ENCODE peak calls at places on chromosomes 13 and 19, in five cellular contexts. One of them, this sample, is unnamed.

GRCh38 chr19:19113040-19113541 is 25.2 kb downstream of the TMEM161A start:
- DNase-seq in activated naive CD8-positive, alpha-beta T cell treated with anti-CD3 and anti-CD28 coated beads for 36 hours: no peak
- DNase-seq in activated CD8-positive, alpha-beta memory T cell treated with anti-CD3 and anti-CD28 coated beads for 4 hours: no peak
- DNase-seq in tibial artery: no peak
- DNase-seq in stimulated activated CD8-positive, alpha-beta memory T cell treated with anti-CD3 and anti-CD28 coated beads, Interleukin-2, amount 100 ng/mL, for 1 hour: no peak
- DNase-seq in this sample: peak; percentile 34

GRCh38 chr13:76329004-76329403 is 557.2 kb downstream of the KCTD12 start:
- DNase-seq in tibial artery: no peak
- DNase-seq in stimulated activated CD8-positive, alpha-beta memory T cell treated with anti-CD3 and anti-CD28 coated beads, Interleukin-2, amount 100 ng/mL, for 1 hour: no peak
- DNase-seq in activated naive CD8-positive, alpha-beta T cell treated with anti-CD3 and anti-CD28 coated beads for 36 hours: no peak
- DNase-seq in activated CD8-positive, alpha-beta memory T cell treated with anti-CD3 and anti-CD28 coated beads for 4 hours: no peak
- DNase-seq in this sample: no peak

GRCh38 chr19:38653028-38653571 is 5.7 kb downstream of the ACTN4 start:
- DNase-seq in stimulated activated CD8-positive, alpha-beta memory T cell treated with anti-CD3 and anti-CD28 coated beads, Interleukin-2, amount 100 ng/mL, for 1 hour: no peak
- DNase-seq in activated naive CD8-positive, alpha-beta T cell treated with anti-CD3 and anti-CD28 coated beads for 36 hours: no peak
- DNase-seq in tibial artery: peak; percentile 84
- DNase-seq in activated CD8-positive, alpha-beta memory T cell treated with anti-CD3 and anti-CD28 coated beads for 4 hours: no peak
- DNase-seq in this sample: no peak

GRCh38 chr13:76717092-76717491 is 169.1 kb downstream of the KCTD12 start:
- DNase-seq in activated naive CD8-positive, alpha-beta T cell treated with anti-CD3 and anti-CD28 coated beads for 36 hours: no peak
- DNase-seq in activated CD8-positive, alpha-beta memory T cell treated with anti-CD3 and anti-CD28 coated beads for 4 hours: no peak
- DNase-seq in tibial artery: no peak
- DNase-seq in stimulated activated CD8-positive, alpha-beta memory T cell treated with anti-CD3 and anti-CD28 coated beads, Interleukin-2, amount 100 ng/mL, for 1 hour: no peak
- DNase-seq in this sample: no peak

GRCh38 chr19:5147074-5147970 is 178.4 kb downstream of the KDM4B start:
- DNase-seq in activated naive CD8-positive, alpha-beta T cell treated with anti-CD3 and anti-CD28 coated beads for 36 hours: no peak
- DNase-seq in tibial artery: peak; percentile 67
- DNase-seq in activated CD8-positive, alpha-beta memory T cell treated with anti-CD3 and anti-CD28 coated beads for 4 hours: no peak
- DNase-seq in stimulated activated CD8-positive, alpha-beta memory T cell treated with anti-CD3 and anti-CD28 coated beads, Interleukin-2, amount 100 ng/mL, for 1 hour: no peak
- DNase-seq in this sample: no peak

GRCh38 chr19:30883071-30883470 is 466.2 kb downstream of the TSHZ3 start:
- DNase-seq in tibial artery: no peak
- DNase-seq in activated naive CD8-positive, alpha-beta T cell treated with anti-CD3 and anti-CD28 coated beads for 36 hours: no peak
- DNase-seq in activated CD8-positive, alpha-beta memory T cell treated with anti-CD3 and anti-CD28 coated beads for 4 hours: no peak
- DNase-seq in stimulated activated CD8-positive, alpha-beta memory T cell treated with anti-CD3 and anti-CD28 coated beads, Interleukin-2, amount 100 ng/mL, for 1 hour: no peak
- DNase-seq in this sample: no peak

GRCh38 chr13:110301606-110302131 is 5.3 kb downstream of the COL4A1 start:
- DNase-seq in stimulated activated CD8-positive, alpha-beta memory T cell treated with anti-CD3 and anti-CD28 coated beads, Interleukin-2, amount 100 ng/mL, for 1 hour: no peak
- DNase-seq in tibial artery: no peak
- DNase-seq in activated naive CD8-positive, alpha-beta T cell treated with anti-CD3 and anti-CD28 coated beads for 36 hours: no peak
- DNase-seq in activated CD8-positive, alpha-beta memory T cell treated with anti-CD3 and anti-CD28 coated beads for 4 hours: no peak
- DNase-seq in this sample: no peak

GRCh38 chr13:36298535-36299068 is 988 bp upstream of the CCDC169 start:
- DNase-seq in stimulated activated CD8-positive, alpha-beta memory T cell treated with anti-CD3 and anti-CD28 coated beads, Interleukin-2, amount 100 ng/mL, for 1 hour: no peak
- DNase-seq in activated CD8-positive, alpha-beta memory T cell treated with anti-CD3 and anti-CD28 coated beads for 4 hours: no peak
- DNase-seq in tibial artery: no peak
- DNase-seq in activated naive CD8-positive, alpha-beta T cell treated with anti-CD3 and anti-CD28 coated beads for 36 hours: no peak
- DNase-seq in this sample: no peak

GRCh38 chr19:2308114-2308556 is at the start of gene LINGO3:
- DNase-seq in stimulated activated CD8-positive, alpha-beta memory T cell treated with anti-CD3 and anti-CD28 coated beads, Interleukin-2, amount 100 ng/mL, for 1 hour: no peak
- DNase-seq in activated CD8-positive, alpha-beta memory T cell treated with anti-CD3 and anti-CD28 coated beads for 4 hours: no peak
- DNase-seq in tibial artery: no peak
- DNase-seq in activated naive CD8-positive, alpha-beta T cell treated with anti-CD3 and anti-CD28 coated beads for 36 hours: peak; percentile 26
- DNase-seq in this sample: no peak

This sample was measured in GM12865.